ENCODE peak calls at places on chromosomes 7 and 10, in nine cellular contexts. E is A549, J is transverse colon, C is uterus, H is sigmoid colon, M is body of pancreas, N is stomach, R is HCT116, L is thyroid gland. K is an unnamed sample.

GRCh38 chr7:25014735-25015134 is 34.8 kb upstream of the OSBPL3 start:
- DNase-seq in E (no peak), J (no peak), C (no peak), H (no peak), M (no peak), N (no peak), R (no peak), L (no peak), K (no peak)

GRCh38 chr7:98365863-98366561 is 34.9 kb downstream of the BAIAP2L1 start:
- DNase-seq in E (no peak), J (peak), C (no peak), H (no peak), M (no peak), N (peak), R (no peak), L (no peak), K (peak)

GRCh38 chr10:13891542-13892431 is 305.0 kb downstream of the PRPF18 start:
- DNase-seq in E (no peak), J (no peak), C (no peak), H (no peak), M (no peak), N (no peak), R (no peak), L (peak), K (no peak)

GRCh38 chr7:147937428-147937827 is 653.1 kb upstream of the C7orf33 start:
- DNase-seq in E (no peak), J (no peak), C (no peak), H (no peak), M (no peak), N (no peak), R (no peak), L (no peak), K (no peak)

GRCh38 chr10:25101466-25101865 is 73.3 kb upstream of the GPR158 start:
- DNase-seq in E (no peak), J (no peak), C (no peak), H (no peak), M (no peak), N (no peak), R (no peak), L (no peak), K (no peak)

GRCh38 chr10:43076311-43076875 is 476 bp upstream of the RET start:
- DNase-seq in E (no peak), J (no peak), C (no peak), H (no peak), M (no peak), N (no peak), R (no peak), L (no peak), K (no peak)

GRCh38 chr7:116951366-116952292 is 1.7 kb upstream of the ST7 start:
- DNase-seq in E (no peak), J (peak), C (no peak), H (no peak), M (no peak), N (no peak), R (peak), L (no peak), K (no peak)

GRCh38 chr10:127415901-127416630 is 133.0 kb upstream of the NPS start:
- DNase-seq in E (no peak), J (no peak), C (no peak), H (no peak), M (no peak), N (no peak), R (no peak), L (no peak), K (no peak)

GRCh38 chr7:69825031-69825681 is 226.9 kb downstream of the AUTS2 start:
- DNase-seq in E (no peak), J (no peak), C (no peak), H (no peak), M (no peak), N (no peak), R (no peak), L (no peak), K (no peak)

GRCh38 chr7:149721084-149721601 is 52.2 kb downstream of the ZNF467 start:
- DNase-seq in E (no peak), J (no peak), C (no peak), H (peak), M (no peak), N (no peak), R (no peak), L (no peak), K (peak)

GRCh38 chr7:113078321-113078720 is 8.3 kb downstream of the GPR85 start:
- DNase-seq in E (no peak), J (no peak), C (no peak), H (no peak), M (no peak), N (no peak), R (no peak), L (no peak), K (no peak)

GRCh38 chr7:87212478-87212877 is 7.1 kb downstream of the TMEM243 start:
- DNase-seq in E (no peak), J (no peak), C (no peak), H (no peak), M (no peak), N (no peak), R (no peak), L (no peak), K (no peak)

GRCh38 chr7:31775511-31775910 is 88.5 kb downstream of the PPP1R17 start:
- DNase-seq in E (no peak), J (no peak), C (no peak), H (no peak), M (no peak), N (peak), R (no peak), L (no peak), K (no peak)

GRCh38 chr10:118820326-118821116 is 65.8 kb upstream of the CACUL1 start:
- DNase-seq in E (no peak), J (no peak), C (no peak), H (peak), M (no peak), N (no peak), R (no peak), L (no peak), K (no peak)

GRCh38 chr10:121405096-121405495 is 193.1 kb downstream of the FGFR2 start:
- DNase-seq in E (no peak), J (no peak), C (no peak), H (no peak), M (no peak), N (peak), R (no peak), L (no peak), K (no peak)

GRCh38 chr7:111931016-111931517 is 275.1 kb downstream of the DOCK4 start:
- DNase-seq in E (no peak), J (no peak), C (no peak), H (no peak), M (no peak), N (no peak), R (peak), L (no peak), K (no peak)

GRCh38 chr10:23198940-23199767 is 7.0 kb downstream of the PTF1A start:
- DNase-seq in E (peak), J (no peak), C (no peak), H (no peak), M (peak), N (no peak), R (no peak), L (no peak), K (no peak)

GRCh38 chr10:119251315-119251708 is 43.9 kb downstream of the GRK5 start:
- DNase-seq in E (no peak), J (no peak), C (peak), H (peak), M (no peak), N (no peak), R (no peak), L (no peak), K (peak)

GRCh38 chr10:50937230-50937907 is 51.9 kb upstream of the A1CF start:
- DNase-seq in E (peak), J (no peak), C (no peak), H (no peak), M (no peak), N (no peak), R (peak), L (no peak), K (no peak)

GRCh38 chr7:155163696-155164095 is 93.6 kb downstream of the HTR5A start:
- DNase-seq in E (no peak), J (no peak), C (no peak), H (no peak), M (no peak), N (peak), R (no peak), L (no peak), K (no peak)

GRCh38 chr10:26438534-26439269 is 561 bp downstream of the APBB1IP start:
- DNase-seq in E (no peak), J (peak), C (no peak), H (peak), M (peak), N (no peak), R (no peak), L (peak), K (peak)

GRCh38 chr10:31745612-31746376 is 182.8 kb downstream of the ARHGAP12 start:
- DNase-seq in E (peak), J (no peak), C (no peak), H (no peak), M (no peak), N (no peak), R (peak), L (no peak), K (peak)

GRCh38 chr10:121734517-121735137 is 136.4 kb upstream of the FGFR2 start:
- DNase-seq in E (peak), J (no peak), C (no peak), H (no peak), M (peak), N (no peak), R (peak), L (peak), K (no peak)

GRCh38 chr7:104775581-104775980 is 238.4 kb upstream of the KMT2E start:
- DNase-seq in E (no peak), J (no peak), C (no peak), H (no peak), M (no peak), N (no peak), R (no peak), L (no peak), K (no peak)

GRCh38 chr10:90125966-90126600 is 424.7 kb downstream of the KIF20B start:
- DNase-seq in E (no peak), J (no peak), C (no peak), H (no peak), M (no peak), N (no peak), R (no peak), L (no peak), K (no peak)

GRCh38 chr10:44998146-44998631 is 2.5 kb upstream of the ZNF22 start:
- DNase-seq in E (no peak), J (no peak), C (no peak), H (peak), M (no peak), N (no peak), R (no peak), L (no peak), K (no peak)

GRCh38 chr10:80382989-80383388 is 25.4 kb upstream of the PRXL2A start:
- DNase-seq in E (peak), J (peak), C (peak), H (no peak), M (peak), N (no peak), R (peak), L (peak), K (peak)

GRCh38 chr7:159109092-159110035 is 35.3 kb downstream of the VIPR2 start:
- DNase-seq in E (no peak), J (no peak), C (peak), H (peak), M (peak), N (no peak), R (no peak), L (peak), K (no peak)

GRCh38 chr7:82726038-82726800 is 282.6 kb upstream of the CACNA2D1 start:
- DNase-seq in E (no peak), J (no peak), C (no peak), H (no peak), M (no peak), N (no peak), R (no peak), L (peak), K (peak)
- TF ChIP-seq POLR2A in E (no peak), J (no peak), C (no peak), H (no peak), M (no peak), N (no peak), R (no peak), L (no peak), K (no peak)

DNA sequence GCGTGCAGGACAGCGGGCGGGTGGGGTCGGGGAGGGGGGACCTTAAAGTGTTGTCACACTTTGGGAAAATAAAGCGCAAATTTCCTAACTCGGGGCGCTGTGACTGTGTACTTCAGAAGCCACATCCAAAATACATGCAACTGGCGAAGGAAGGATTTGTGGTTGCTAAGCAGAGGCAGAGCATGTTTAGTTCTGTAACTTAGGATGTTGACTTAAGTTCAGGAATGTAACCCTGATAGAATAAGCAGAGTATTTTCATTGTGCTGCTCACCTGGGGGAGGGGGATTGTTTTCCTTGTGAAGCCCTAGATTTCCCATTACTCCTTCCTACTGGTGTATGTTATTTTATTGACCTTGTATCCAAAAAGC is 494 bp upstream of the FAM53B start:
- DNase-seq in E (peak), J (no peak), C (no peak), H (no peak), M (no peak), N (no peak), R (peak), L (peak), K (no peak)
- TF ChIP-seq POLR2A in E (no peak), J (no peak), C (no peak), H (no peak), M (peak), N (no peak), R (no peak), L (no peak), K (no peak)

GRCh38 chr7:43616977-43617376 is 34.1 kb downstream of the STK17A start:
- DNase-seq in E (no peak), J (no peak), C (no peak), H (no peak), M (no peak), N (no peak), R (no peak), L (no peak), K (no peak)

GRCh38 chr7:43612128-43612527 is 29.2 kb downstream of the STK17A start:
- DNase-seq in E (no peak), J (no peak), C (no peak), H (no peak), M (no peak), N (no peak), R (no peak), L (no peak), K (no peak)

GRCh38 chr7:43609097-43609496 is 26.2 kb downstream of the STK17A start:
- DNase-seq in E (no peak), J (no peak), C (no peak), H (no peak), M (no peak), N (no peak), R (no peak), L (no peak), K (no peak)

GRCh38 chr7:43615558-43616145 is 32.7 kb downstream of the STK17A start:
- DNase-seq in E (no peak), J (no peak), C (no peak), H (no peak), M (no peak), N (no peak), R (no peak), L (no peak), K (no peak)

GRCh38 chr7:43612599-43613589 is 30.0 kb downstream of the STK17A start:
- DNase-seq in E (no peak), J (no peak), C (no peak), H (no peak), M (no peak), N (no peak), R (no peak), L (no peak), K (peak)
- TF ChIP-seq POLR2A in E (no peak), J (no peak), C (no peak), H (no peak), M (no peak), N (no peak), R (no peak), L (no peak), K (no peak)

GRCh38 chr7:41702635-41703371 is at the start of gene INHBA:
- DNase-seq in E (no peak), J (no peak), C (peak), H (no peak), M (no peak), N (no peak), R (no peak), L (no peak), K (peak)
- TF ChIP-seq POLR2A in E (no peak), J (no peak), C (no peak), H (no peak), M (no peak), N (no peak), R (no peak), L (no peak), K (peak)

GRCh38 chr7:151348970-151349369 is 7.4 kb downstream of the NUB1 start:
- DNase-seq in E (no peak), J (no peak), C (no peak), H (no peak), M (no peak), N (no peak), R (no peak), L (no peak), K (no peak)

GRCh38 chr7:151351027-151351426 is 9.4 kb downstream of the NUB1 start:
- DNase-seq in E (peak), J (peak), C (no peak), H (no peak), M (no peak), N (no peak), R (no peak), L (no peak), K (no peak)

GRCh38 chr7:151352512-151352911 is 10.9 kb downstream of the NUB1 start:
- DNase-seq in E (no peak), J (no peak), C (no peak), H (no peak), M (no peak), N (no peak), R (no peak), L (no peak), K (no peak)

GRCh38 chr7:151349507-151349853 is 7.9 kb downstream of the NUB1 start:
- DNase-seq in E (no peak), J (peak), C (no peak), H (no peak), M (peak), N (no peak), R (no peak), L (peak), K (no peak)

GRCh38 chr7:151351967-151352366 is 10.4 kb downstream of the NUB1 start:
- DNase-seq in E (no peak), J (no peak), C (no peak), H (no peak), M (no peak), N (no peak), R (no peak), L (no peak), K (no peak)
- TF ChIP-seq POLR2A in E (no peak), J (no peak), C (no peak), H (no peak), M (no peak), N (no peak), R (no peak), L (no peak), K (no peak)

GRCh38 chr7:44748948-44749731 is 493 bp downstream of the ZMIZ2 start:
- DNase-seq in E (no peak), J (no peak), C (no peak), H (no peak), M (no peak), N (no peak), R (no peak), L (peak), K (no peak)

GRCh38 chr7:44750921-44751571 is 2.4 kb downstream of the ZMIZ2 start:
- DNase-seq in E (no peak), J (peak), C (no peak), H (no peak), M (no peak), N (no peak), R (no peak), L (peak), K (no peak)

GRCh38 chr7:44750424-44750823 is 1.8 kb downstream of the ZMIZ2 start:
- DNase-seq in E (no peak), J (no peak), C (no peak), H (no peak), M (no peak), N (no peak), R (no peak), L (no peak), K (no peak)

GRCh38 chr7:44749992-44750391 is 1.3 kb downstream of the ZMIZ2 start:
- DNase-seq in E (no peak), J (no peak), C (no peak), H (no peak), M (no peak), N (no peak), R (no peak), L (no peak), K (no peak)

DNA sequence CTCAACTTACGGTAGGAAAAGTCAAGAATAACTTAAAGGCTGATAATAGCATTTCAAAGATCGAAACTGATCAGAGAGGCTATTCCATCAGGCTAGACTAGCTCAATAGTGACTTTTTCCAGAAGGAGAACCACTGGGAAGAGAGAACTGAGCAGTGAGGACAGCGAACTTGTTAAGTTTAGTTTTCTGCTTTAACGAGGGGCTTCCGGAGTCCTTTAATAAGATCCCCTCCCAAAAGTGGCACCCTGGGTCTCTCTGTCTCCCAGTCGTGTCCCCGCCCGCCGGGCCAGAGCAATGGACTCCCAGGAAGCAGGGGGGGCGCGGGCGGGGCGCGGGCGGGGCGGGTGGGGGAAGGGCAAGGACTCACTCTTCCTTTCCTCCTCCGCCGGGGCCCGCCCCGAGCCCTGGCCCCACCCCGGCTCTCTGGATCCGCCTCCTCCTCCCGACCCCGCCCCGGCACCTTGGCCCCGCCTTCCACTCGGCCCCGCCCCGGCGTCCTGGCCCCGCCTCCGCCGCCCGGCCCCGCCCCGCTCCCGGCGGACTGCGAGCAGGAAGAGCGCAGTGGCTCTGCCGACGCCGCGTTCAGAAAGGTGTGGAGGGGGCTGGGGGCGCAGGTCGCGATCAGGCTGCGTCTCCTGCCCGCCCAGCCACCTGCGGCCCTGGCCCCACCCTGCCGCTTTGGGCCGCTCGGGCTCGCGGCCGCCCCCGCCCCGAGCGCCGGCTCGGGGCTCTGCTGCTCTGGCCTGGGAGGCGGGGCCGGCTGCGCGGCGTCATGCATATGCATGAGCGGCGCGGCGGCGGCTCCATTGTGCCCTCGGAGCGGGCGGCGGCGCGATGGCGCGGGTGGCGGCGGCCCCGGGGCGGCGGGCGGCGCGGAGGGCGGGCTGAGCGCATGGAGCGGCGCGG is at the start of gene ZMIZ2:
- DNase-seq in E (peak), J (peak), C (peak), H (peak), M (peak), N (peak), R (peak), L (peak), K (peak)
- TF ChIP-seq POLR2A in E (peak), J (peak), C (peak), H (peak), M (peak), N (no peak), R (no peak), L (peak), K (peak)

GRCh38 chr10:17053061-17053460 is 76.5 kb downstream of the CUBN start:
- DNase-seq in E (no peak), J (no peak), C (no peak), H (no peak), M (no peak), N (no peak), R (no peak), L (no peak), K (no peak)
- TF ChIP-seq POLR2A in E (no peak), J (no peak), C (no peak), H (no peak), M (no peak), N (no peak), R (no peak), L (no peak), K (no peak)

K was measured in adrenal gland.